ENCODE peak calls at places on chromosome 13, in nine cellular contexts. One of them, this sample, is unnamed.

GRCh38 chr13:50344717-50345116 is 329.5 kb downstream of the KCNRG start:
- DNase-seq in GM12891: no peak
- DNase-seq in T-helper 2 cell: no peak
- DNase-seq in AG04449: no peak
- DNase-seq in GM04503: no peak
- DNase-seq in iris pigment epithelial cell: no peak
- DNase-seq in stimulated activated CD8-positive, alpha-beta memory T cell treated with anti-CD3 and anti-CD28 coated beads, Interleukin-15, amount 100 ng/mL, for 1 hour: no peak
- DNase-seq in NCI-H2081: no peak
- DNase-seq in HS-27A: no peak
- DNase-seq in this sample: no peak

GRCh38 chr13:82011355-82011754 is 1670.4 kb upstream of the SPRY2 start:
- DNase-seq in T-helper 2 cell: no peak
- DNase-seq in stimulated activated CD8-positive, alpha-beta memory T cell treated with anti-CD3 and anti-CD28 coated beads, Interleukin-15, amount 100 ng/mL, for 1 hour: no peak
- DNase-seq in GM04503: no peak
- DNase-seq in NCI-H2081: no peak
- DNase-seq in AG04449: no peak
- DNase-seq in HS-27A: no peak
- DNase-seq in GM12891: no peak
- DNase-seq in iris pigment epithelial cell: no peak
- DNase-seq in this sample: no peak

GRCh38 chr13:48573213-48573612 is 40.3 kb upstream of the RCBTB2 start:
- DNase-seq in GM12891: no peak
- DNase-seq in iris pigment epithelial cell: no peak
- DNase-seq in GM04503: no peak
- DNase-seq in T-helper 2 cell: no peak
- DNase-seq in HS-27A: no peak
- DNase-seq in NCI-H2081: no peak
- DNase-seq in stimulated activated CD8-positive, alpha-beta memory T cell treated with anti-CD3 and anti-CD28 coated beads, Interleukin-15, amount 100 ng/mL, for 1 hour: no peak
- DNase-seq in AG04449: no peak
- DNase-seq in this sample: no peak

GRCh38 chr13:46089213-46089612 is 15.6 kb downstream of the CPB2 start:
- DNase-seq in HS-27A: no peak
- DNase-seq in GM04503: no peak
- DNase-seq in stimulated activated CD8-positive, alpha-beta memory T cell treated with anti-CD3 and anti-CD28 coated beads, Interleukin-15, amount 100 ng/mL, for 1 hour: no peak
- DNase-seq in NCI-H2081: no peak
- DNase-seq in T-helper 2 cell: no peak
- DNase-seq in AG04449: no peak
- DNase-seq in GM12891: no peak
- DNase-seq in iris pigment epithelial cell: no peak
- DNase-seq in this sample: no peak

GRCh38 chr13:75326173-75327131 is 155.5 kb downstream of the TBC1D4 start:
- DNase-seq in GM12891: peak; percentile 20
- DNase-seq in T-helper 2 cell: peak; percentile 32
- DNase-seq in HS-27A: no peak
- DNase-seq in NCI-H2081: no peak
- DNase-seq in iris pigment epithelial cell: peak; percentile 73
- DNase-seq in GM04503: no peak
- DNase-seq in stimulated activated CD8-positive, alpha-beta memory T cell treated with anti-CD3 and anti-CD28 coated beads, Interleukin-15, amount 100 ng/mL, for 1 hour: peak; percentile 10
- DNase-seq in AG04449: no peak
- DNase-seq in this sample: peak; percentile 26

GRCh38 chr13:31012285-31013024 is 80.0 kb downstream of the TEX26 start:
- DNase-seq in stimulated activated CD8-positive, alpha-beta memory T cell treated with anti-CD3 and anti-CD28 coated beads, Interleukin-15, amount 100 ng/mL, for 1 hour: no peak
- DNase-seq in T-helper 2 cell: no peak
- DNase-seq in GM12891: peak; percentile 26
- DNase-seq in AG04449: no peak
- DNase-seq in GM04503: no peak
- DNase-seq in HS-27A: no peak
- DNase-seq in NCI-H2081: no peak
- DNase-seq in iris pigment epithelial cell: peak; percentile 44
- DNase-seq in this sample: peak; percentile 69

GRCh38 chr13:36530861-36531590 is 98.7 kb downstream of the CCNA1 start:
- DNase-seq in iris pigment epithelial cell: no peak
- DNase-seq in NCI-H2081: no peak
- DNase-seq in stimulated activated CD8-positive, alpha-beta memory T cell treated with anti-CD3 and anti-CD28 coated beads, Interleukin-15, amount 100 ng/mL, for 1 hour: no peak
- DNase-seq in T-helper 2 cell: no peak
- DNase-seq in GM04503: no peak
- DNase-seq in AG04449: no peak
- DNase-seq in GM12891: no peak
- DNase-seq in HS-27A: no peak
- DNase-seq in this sample: no peak

GRCh38 chr13:68304287-68304893 is 1074.3 kb upstream of the PCDH9 start:
- DNase-seq in HS-27A: no peak
- DNase-seq in NCI-H2081: peak; percentile 48
- DNase-seq in GM12891: peak; percentile 2
- DNase-seq in GM04503: no peak
- DNase-seq in AG04449: no peak
- DNase-seq in T-helper 2 cell: no peak
- DNase-seq in iris pigment epithelial cell: peak; percentile 29
- DNase-seq in stimulated activated CD8-positive, alpha-beta memory T cell treated with anti-CD3 and anti-CD28 coated beads, Interleukin-15, amount 100 ng/mL, for 1 hour: no peak
- DNase-seq in this sample: no peak

GRCh38 chr13:112808377-112809140 is 118.7 kb downstream of the ATP11A start:
- DNase-seq in AG04449: no peak
- DNase-seq in T-helper 2 cell: no peak
- DNase-seq in GM04503: no peak
- DNase-seq in stimulated activated CD8-positive, alpha-beta memory T cell treated with anti-CD3 and anti-CD28 coated beads, Interleukin-15, amount 100 ng/mL, for 1 hour: no peak
- DNase-seq in iris pigment epithelial cell: no peak
- DNase-seq in GM12891: no peak
- DNase-seq in NCI-H2081: no peak
- DNase-seq in HS-27A: no peak
- DNase-seq in this sample: no peak

GRCh38 chr13:99087954-99088491 is 110.2 kb upstream of the DOCK9 start:
- DNase-seq in stimulated activated CD8-positive, alpha-beta memory T cell treated with anti-CD3 and anti-CD28 coated beads, Interleukin-15, amount 100 ng/mL, for 1 hour: no peak
- DNase-seq in GM04503: no peak
- DNase-seq in NCI-H2081: peak; percentile 12
- DNase-seq in AG04449: no peak
- DNase-seq in GM12891: peak; percentile 31
- DNase-seq in HS-27A: no peak
- DNase-seq in iris pigment epithelial cell: no peak
- DNase-seq in T-helper 2 cell: no peak
- DNase-seq in this sample: no peak

GRCh38 chr13:90867336-90867683 is 480.2 kb upstream of the MIR17HG start:
- DNase-seq in stimulated activated CD8-positive, alpha-beta memory T cell treated with anti-CD3 and anti-CD28 coated beads, Interleukin-15, amount 100 ng/mL, for 1 hour: no peak
- DNase-seq in T-helper 2 cell: no peak
- DNase-seq in GM04503: peak; percentile 20
- DNase-seq in HS-27A: peak; percentile 30
- DNase-seq in AG04449: no peak
- DNase-seq in iris pigment epithelial cell: peak; percentile 81
- DNase-seq in NCI-H2081: peak; percentile 60
- DNase-seq in GM12891: peak; percentile 8
- DNase-seq in this sample: peak; percentile 61

GRCh38 chr13:40158218-40158617 is 502.8 kb downstream of the COG6 start:
- DNase-seq in stimulated activated CD8-positive, alpha-beta memory T cell treated with anti-CD3 and anti-CD28 coated beads, Interleukin-15, amount 100 ng/mL, for 1 hour: no peak
- DNase-seq in AG04449: no peak
- DNase-seq in T-helper 2 cell: no peak
- DNase-seq in GM04503: no peak
- DNase-seq in NCI-H2081: no peak
- DNase-seq in iris pigment epithelial cell: peak; percentile 44
- DNase-seq in HS-27A: no peak
- DNase-seq in GM12891: no peak
- DNase-seq in this sample: no peak

GRCh38 chr13:36973621-36974268 is 25.4 kb downstream of the ALG5 start:
- DNase-seq in stimulated activated CD8-positive, alpha-beta memory T cell treated with anti-CD3 and anti-CD28 coated beads, Interleukin-15, amount 100 ng/mL, for 1 hour: no peak
- DNase-seq in NCI-H2081: no peak
- DNase-seq in T-helper 2 cell: no peak
- DNase-seq in iris pigment epithelial cell: no peak
- DNase-seq in GM12891: no peak
- DNase-seq in GM04503: no peak
- DNase-seq in HS-27A: no peak
- DNase-seq in AG04449: no peak
- DNase-seq in this sample: no peak

GRCh38 chr13:89212186-89212585 is 1541.0 kb downstream of the SLITRK5 start:
- DNase-seq in GM12891: no peak
- DNase-seq in NCI-H2081: peak; percentile 28
- DNase-seq in AG04449: no peak
- DNase-seq in HS-27A: no peak
- DNase-seq in stimulated activated CD8-positive, alpha-beta memory T cell treated with anti-CD3 and anti-CD28 coated beads, Interleukin-15, amount 100 ng/mL, for 1 hour: no peak
- DNase-seq in GM04503: no peak
- DNase-seq in T-helper 2 cell: no peak
- DNase-seq in iris pigment epithelial cell: no peak
- DNase-seq in this sample: no peak

GRCh38 chr13:100532090-100532766 is 56.4 kb downstream of the GGACT start:
- DNase-seq in NCI-H2081: no peak
- DNase-seq in iris pigment epithelial cell: no peak
- DNase-seq in stimulated activated CD8-positive, alpha-beta memory T cell treated with anti-CD3 and anti-CD28 coated beads, Interleukin-15, amount 100 ng/mL, for 1 hour: no peak
- DNase-seq in GM12891: no peak
- DNase-seq in GM04503: no peak
- DNase-seq in T-helper 2 cell: no peak
- DNase-seq in HS-27A: no peak
- DNase-seq in AG04449: no peak
- DNase-seq in this sample: no peak

GRCh38 chr13:100491164-100491847 is 97.3 kb downstream of the GGACT start:
- DNase-seq in T-helper 2 cell: no peak
- DNase-seq in GM04503: peak; percentile 31
- DNase-seq in NCI-H2081: peak; percentile 25
- DNase-seq in stimulated activated CD8-positive, alpha-beta memory T cell treated with anti-CD3 and anti-CD28 coated beads, Interleukin-15, amount 100 ng/mL, for 1 hour: no peak
- DNase-seq in GM12891: no peak
- DNase-seq in AG04449: no peak
- DNase-seq in iris pigment epithelial cell: peak; percentile 88
- DNase-seq in HS-27A: no peak
- DNase-seq in this sample: peak; percentile 23

GRCh38 chr13:51058461-51059167 is 52.5 kb downstream of the C13orf42 start:
- DNase-seq in NCI-H2081: no peak
- DNase-seq in GM12891: no peak
- DNase-seq in stimulated activated CD8-positive, alpha-beta memory T cell treated with anti-CD3 and anti-CD28 coated beads, Interleukin-15, amount 100 ng/mL, for 1 hour: no peak
- DNase-seq in GM04503: no peak
- DNase-seq in AG04449: no peak
- DNase-seq in HS-27A: no peak
- DNase-seq in T-helper 2 cell: no peak
- DNase-seq in iris pigment epithelial cell: no peak
- DNase-seq in this sample: no peak

GRCh38 chr13:19695829-19696228 is 62.4 kb downstream of the MPHOSPH8 start:
- DNase-seq in T-helper 2 cell: no peak
- DNase-seq in HS-27A: no peak
- DNase-seq in GM04503: no peak
- DNase-seq in AG04449: no peak
- DNase-seq in NCI-H2081: no peak
- DNase-seq in GM12891: no peak
- DNase-seq in iris pigment epithelial cell: no peak
- DNase-seq in stimulated activated CD8-positive, alpha-beta memory T cell treated with anti-CD3 and anti-CD28 coated beads, Interleukin-15, amount 100 ng/mL, for 1 hour: no peak
- DNase-seq in this sample: no peak

GRCh38 chr13:75231235-75231634 is 250.7 kb downstream of the TBC1D4 start:
- DNase-seq in HS-27A: no peak
- DNase-seq in iris pigment epithelial cell: no peak
- DNase-seq in GM04503: no peak
- DNase-seq in GM12891: no peak
- DNase-seq in T-helper 2 cell: no peak
- DNase-seq in AG04449: no peak
- DNase-seq in stimulated activated CD8-positive, alpha-beta memory T cell treated with anti-CD3 and anti-CD28 coated beads, Interleukin-15, amount 100 ng/mL, for 1 hour: no peak
- DNase-seq in NCI-H2081: no peak
- DNase-seq in this sample: no peak

GRCh38 chr13:44013666-44014291 is 134.1 kb downstream of the LACC1 start:
- DNase-seq in GM12891: no peak
- DNase-seq in stimulated activated CD8-positive, alpha-beta memory T cell treated with anti-CD3 and anti-CD28 coated beads, Interleukin-15, amount 100 ng/mL, for 1 hour: no peak
- DNase-seq in AG04449: peak; percentile 23
- DNase-seq in GM04503: peak; percentile 33
- DNase-seq in T-helper 2 cell: no peak
- DNase-seq in HS-27A: no peak
- DNase-seq in iris pigment epithelial cell: peak; percentile 77
- DNase-seq in NCI-H2081: no peak
- DNase-seq in this sample: peak; percentile 38

GRCh38 chr13:42615691-42616090 is 41.7 kb downstream of the TNFSF11 start:
- DNase-seq in NCI-H2081: no peak
- DNase-seq in HS-27A: no peak
- DNase-seq in iris pigment epithelial cell: peak; percentile 63
- DNase-seq in GM04503: no peak
- DNase-seq in GM12891: no peak
- DNase-seq in stimulated activated CD8-positive, alpha-beta memory T cell treated with anti-CD3 and anti-CD28 coated beads, Interleukin-15, amount 100 ng/mL, for 1 hour: no peak
- DNase-seq in T-helper 2 cell: no peak
- DNase-seq in AG04449: no peak
- DNase-seq in this sample: no peak

GRCh38 chr13:30873519-30873918 is 32.6 kb upstream of the MEDAG start:
- DNase-seq in GM04503: no peak
- DNase-seq in GM12891: no peak
- DNase-seq in T-helper 2 cell: no peak
- DNase-seq in AG04449: no peak
- DNase-seq in stimulated activated CD8-positive, alpha-beta memory T cell treated with anti-CD3 and anti-CD28 coated beads, Interleukin-15, amount 100 ng/mL, for 1 hour: no peak
- DNase-seq in HS-27A: no peak
- DNase-seq in NCI-H2081: no peak
- DNase-seq in iris pigment epithelial cell: no peak
- DNase-seq in this sample: no peak

GRCh38 chr13:26449063-26449848 is 108.2 kb upstream of the WASF3 start:
- DNase-seq in NCI-H2081: no peak
- DNase-seq in stimulated activated CD8-positive, alpha-beta memory T cell treated with anti-CD3 and anti-CD28 coated beads, Interleukin-15, amount 100 ng/mL, for 1 hour: no peak
- DNase-seq in GM04503: no peak
- DNase-seq in GM12891: no peak
- DNase-seq in iris pigment epithelial cell: no peak
- DNase-seq in T-helper 2 cell: no peak
- DNase-seq in HS-27A: no peak
- DNase-seq in AG04449: no peak
- DNase-seq in this sample: no peak

GRCh38 chr13:45149964-45150363 is 29.7 kb downstream of the GTF2F2 start:
- DNase-seq in iris pigment epithelial cell: peak; percentile 38
- DNase-seq in AG04449: no peak
- DNase-seq in GM04503: no peak
- DNase-seq in stimulated activated CD8-positive, alpha-beta memory T cell treated with anti-CD3 and anti-CD28 coated beads, Interleukin-15, amount 100 ng/mL, for 1 hour: no peak
- DNase-seq in GM12891: no peak
- DNase-seq in T-helper 2 cell: no peak
- DNase-seq in NCI-H2081: no peak
- DNase-seq in HS-27A: no peak
- DNase-seq in this sample: no peak

GRCh38 chr13:99582511-99582910 is 81.2 kb downstream of the TM9SF2 start:
- DNase-seq in GM04503: no peak
- DNase-seq in stimulated activated CD8-positive, alpha-beta memory T cell treated with anti-CD3 and anti-CD28 coated beads, Interleukin-15, amount 100 ng/mL, for 1 hour: no peak
- DNase-seq in NCI-H2081: no peak
- DNase-seq in AG04449: no peak
- DNase-seq in T-helper 2 cell: no peak
- DNase-seq in GM12891: no peak
- DNase-seq in HS-27A: no peak
- DNase-seq in iris pigment epithelial cell: no peak
- DNase-seq in this sample: no peak

GRCh38 chr13:73828811-73829210 is 305.4 kb downstream of the KLF12 start:
- DNase-seq in NCI-H2081: no peak
- DNase-seq in GM04503: no peak
- DNase-seq in T-helper 2 cell: no peak
- DNase-seq in AG04449: no peak
- DNase-seq in iris pigment epithelial cell: no peak
- DNase-seq in HS-27A: no peak
- DNase-seq in GM12891: no peak
- DNase-seq in stimulated activated CD8-positive, alpha-beta memory T cell treated with anti-CD3 and anti-CD28 coated beads, Interleukin-15, amount 100 ng/mL, for 1 hour: no peak
- DNase-seq in this sample: no peak

GRCh38 chr13:78286748-78287147 is 316.6 kb downstream of the POU4F1 start:
- DNase-seq in GM12891: no peak
- DNase-seq in GM04503: no peak
- DNase-seq in HS-27A: no peak
- DNase-seq in stimulated activated CD8-positive, alpha-beta memory T cell treated with anti-CD3 and anti-CD28 coated beads, Interleukin-15, amount 100 ng/mL, for 1 hour: no peak
- DNase-seq in AG04449: no peak
- DNase-seq in NCI-H2081: no peak
- DNase-seq in T-helper 2 cell: no peak
- DNase-seq in iris pigment epithelial cell: no peak
- DNase-seq in this sample: no peak

GRCh38 chr13:113220877-113221276 is 11.5 kb downstream of the CUL4A start:
- DNase-seq in GM12891: no peak
- DNase-seq in T-helper 2 cell: no peak
- DNase-seq in HS-27A: no peak
- DNase-seq in NCI-H2081: no peak
- DNase-seq in stimulated activated CD8-positive, alpha-beta memory T cell treated with anti-CD3 and anti-CD28 coated beads, Interleukin-15, amount 100 ng/mL, for 1 hour: no peak
- DNase-seq in GM04503: no peak
- DNase-seq in AG04449: no peak
- DNase-seq in iris pigment epithelial cell: no peak
- DNase-seq in this sample: no peak

GRCh38 chr13:23505007-23505406 is 65.2 kb upstream of the TNFRSF19 start:
- DNase-seq in stimulated activated CD8-positive, alpha-beta memory T cell treated with anti-CD3 and anti-CD28 coated beads, Interleukin-15, amount 100 ng/mL, for 1 hour: no peak
- DNase-seq in iris pigment epithelial cell: peak; percentile 64
- DNase-seq in HS-27A: no peak
- DNase-seq in GM04503: peak; percentile 79
- DNase-seq in AG04449: no peak
- DNase-seq in T-helper 2 cell: no peak
- DNase-seq in GM12891: no peak
- DNase-seq in NCI-H2081: no peak
- DNase-seq in this sample: peak; percentile 30

GRCh38 chr13:31361673-31362072 is 161.9 kb downstream of the B3GLCT start:
- DNase-seq in stimulated activated CD8-positive, alpha-beta memory T cell treated with anti-CD3 and anti-CD28 coated beads, Interleukin-15, amount 100 ng/mL, for 1 hour: no peak
- DNase-seq in iris pigment epithelial cell: peak; percentile 4
- DNase-seq in GM12891: no peak
- DNase-seq in NCI-H2081: no peak
- DNase-seq in AG04449: no peak
- DNase-seq in GM04503: no peak
- DNase-seq in HS-27A: no peak
- DNase-seq in T-helper 2 cell: no peak
- DNase-seq in this sample: no peak

GRCh38 chr13:98273067-98273823 is 96.2 kb upstream of the RNF113B start:
- DNase-seq in HS-27A: no peak
- DNase-seq in GM04503: no peak
- DNase-seq in NCI-H2081: no peak
- DNase-seq in iris pigment epithelial cell: no peak
- DNase-seq in T-helper 2 cell: no peak
- DNase-seq in GM12891: no peak
- DNase-seq in AG04449: no peak
- DNase-seq in stimulated activated CD8-positive, alpha-beta memory T cell treated with anti-CD3 and anti-CD28 coated beads, Interleukin-15, amount 100 ng/mL, for 1 hour: no peak
- DNase-seq in this sample: no peak